ENCODE peak calls at places on chromosomes 7 and 10, in seven cellular contexts. P is cardiac fibroblast, Y is stomach, A is HCT116, V is SK-N-SH, B is HFF-Myc, U is tibial artery. W is an unnamed sample.

GRCh38 chr10:66833023-66833422 is 92.8 kb upstream of the LRRTM3 start:
- DNase-seq in P (no peak), U (no peak), Y (no peak), A (no peak), V (no peak), B (no peak), W (no peak)

GRCh38 chr10:130631139-130631864 is 495.1 kb downstream of the GLRX3 start:
- DNase-seq in B (no peak), A (no peak), V (no peak), Y (no peak), P (no peak), U (no peak), W (no peak)

GRCh38 chr10:17504547-17505245 is 50.3 kb upstream of the ST8SIA6 start:
- DNase-seq in A (no peak), B (no peak), P (peak; percentile 55), U (no peak), Y (no peak), V (no peak), W (no peak)

GRCh38 chr7:133873631-133874030 is 253.5 kb upstream of the LRGUK start:
- DNase-seq in P (peak; percentile 2), B (no peak), Y (no peak), A (no peak), U (no peak), V (no peak), W (no peak)

GRCh38 chr10:34528320-34528719 is 286.8 kb downstream of the PARD3 start:
- DNase-seq in B (peak; percentile 75), U (no peak), A (peak; percentile 92), Y (no peak), P (peak; percentile 95), V (no peak), W (peak; percentile 93)

GRCh38 chr10:109773818-109774440 is 149.4 kb downstream of the XPNPEP1 start:
- DNase-seq in B (no peak), Y (no peak), V (peak; percentile 30), P (peak; percentile 46), A (peak; percentile 16), U (no peak), W (peak; percentile 3)

GRCh38 chr7:158617737-158618128 is 30.1 kb upstream of the PTPRN2 start:
- DNase-seq in B (no peak), A (no peak), V (no peak), Y (no peak), P (peak; percentile 43), U (no peak), W (no peak)

GRCh38 chr10:25701651-25702050 is 232.4 kb upstream of the MYO3A start:
- DNase-seq in U (no peak), P (no peak), Y (no peak), B (no peak), V (peak; percentile 49), A (no peak), W (no peak)

GRCh38 chr7:141231018-141231792 is 157.3 kb downstream of the TMEM178B start:
- DNase-seq in A (peak; percentile 21), P (peak; percentile 4), V (peak; percentile 72), U (no peak), Y (no peak), B (no peak), W (no peak)

GRCh38 chr7:2775376-2775775 is 68.7 kb downstream of the GNA12 start:
- DNase-seq in V (no peak), B (no peak), A (no peak), P (no peak), Y (no peak), U (no peak), W (no peak)

GRCh38 chr7:84251183-84251845 is 56.7 kb upstream of the SEMA3A start:
- DNase-seq in P (peak; percentile 54), V (no peak), U (no peak), Y (no peak), B (peak; percentile 69), A (no peak), W (peak; percentile 93)

GRCh38 chr10:14617850-14618249 is 156.8 kb downstream of the FAM107B start:
- DNase-seq in A (no peak), P (peak; percentile 49), Y (no peak), B (no peak), V (no peak), U (no peak), W (no peak)

GRCh38 chr10:14618669-14619068 is 156.0 kb downstream of the FAM107B start:
- DNase-seq in B (no peak), Y (no peak), V (no peak), P (no peak), A (no peak), U (no peak), W (no peak)

GRCh38 chr10:14617125-14617524 is 157.6 kb downstream of the FAM107B start:
- DNase-seq in B (no peak), V (no peak), P (no peak), Y (no peak), U (no peak), A (no peak), W (no peak)

GRCh38 chr10:14613570-14613918 is 161.2 kb downstream of the FAM107B start:
- DNase-seq in Y (no peak), B (no peak), P (no peak), U (no peak), A (no peak), V (no peak), W (no peak)

GRCh38 chr10:14616465-14616864 is 158.2 kb downstream of the FAM107B start:
- DNase-seq in P (no peak), A (no peak), Y (no peak), B (no peak), V (no peak), U (no peak), W (no peak)
- H3K4me3 ChIP-seq in P (no peak overlapping the region), A (no peak overlapping the region), Y (no peak overlapping the region), B (no peak overlapping the region), V (no peak overlapping the region), U (no peak overlapping the region), W (no peak overlapping the region)

GRCh38 chr10:59942556-59942955 is 36.2 kb upstream of the CCDC6 start:
- DNase-seq in Y (no peak), A (no peak), U (no peak), V (no peak), P (no peak), B (no peak), W (no peak)
- TF ChIP-seq CTCF in Y (no peak), A (no peak), U (no peak), V (no peak), P (no peak), B (no peak), W (no peak)

GRCh38 chr7:96996111-96996936 is 9.0 kb upstream of the DLX6 start:
- DNase-seq in V (no peak), P (no peak), Y (no peak), B (no peak), U (no peak), A (no peak), W (no peak)

GRCh38 chr7:96996937-96997511 is 8.3 kb upstream of the DLX6 start:
- DNase-seq in A (no peak), V (no peak), B (no peak), Y (no peak), U (no peak), P (no peak), W (no peak)

GRCh38 chr7:96993980-96994379 is 11.4 kb upstream of the DLX6 start:
- DNase-seq in Y (no peak), A (no peak), U (no peak), V (no peak), P (no peak), B (no peak), W (no peak)

GRCh38 chr7:96997512-96998032 is 7.8 kb upstream of the DLX6 start:
- DNase-seq in V (no peak), P (no peak), B (no peak), U (no peak), A (no peak), Y (no peak), W (no peak)

GRCh38 chr7:96995406-96996110 is 9.8 kb upstream of the DLX6 start:
- DNase-seq in U (no peak), B (no peak), A (no peak), Y (no peak), P (no peak), V (no peak), W (no peak)
- H3K4me3 ChIP-seq in U (no peak overlapping the region), B (no peak overlapping the region), A (no peak overlapping the region), Y (no peak overlapping the region), P (no peak overlapping the region), V (no peak overlapping the region), W (no peak overlapping the region)

GRCh38 chr7:20647908-20648776 is 32.7 kb downstream of the ABCB5 start:
- DNase-seq in B (no peak), A (peak; percentile 55), Y (no peak), P (peak; percentile 20), V (peak; percentile 51), U (no peak), W (peak; percentile 39)
- TF ChIP-seq CTCF in B (peak; percentile 33), A (peak; percentile 69), Y (peak; percentile 11), P (peak; percentile 31), V (peak; percentile 44), U (no peak), W (peak; percentile 80)

W was measured in retinal pigment epithelial cell.